ENCODE peak calls at places on chromosomes 7 and 10, in seven cellular contexts. One of them, this sample, is unnamed.

GRCh38 chr7:34157137-34157536 is 251.8 kb downstream of the BMPER start:
- DNase-seq in HS-5: no peak
- DNase-seq in T-helper 2 cell: no peak
- DNase-seq in mesendoderm: no peak
- DNase-seq in HS-27A: no peak
- DNase-seq in foreskin melanocyte: no peak
- DNase-seq in anterior cingulate cortex: peak; percentile 39
- DNase-seq in this sample: no peak

GRCh38 chr7:25098096-25099046 is 26.7 kb downstream of the CYCS start:
- DNase-seq in foreskin melanocyte: peak; percentile 46
- DNase-seq in mesendoderm: peak; percentile 80
- DNase-seq in T-helper 2 cell: peak; percentile 42
- DNase-seq in anterior cingulate cortex: peak; percentile 29
- DNase-seq in HS-5: no peak
- DNase-seq in HS-27A: peak; percentile 20
- DNase-seq in this sample: no peak

GRCh38 chr7:33040803-33041516 is 21.6 kb downstream of the NT5C3A start:
- DNase-seq in mesendoderm: no peak
- DNase-seq in HS-5: no peak
- DNase-seq in HS-27A: no peak
- DNase-seq in foreskin melanocyte: peak; percentile 18
- DNase-seq in T-helper 2 cell: peak; percentile 14
- DNase-seq in anterior cingulate cortex: no peak
- DNase-seq in this sample: no peak

GRCh38 chr10:5900247-5900646 is 10.2 kb downstream of the FBH1 start:
- DNase-seq in foreskin melanocyte: no peak
- DNase-seq in anterior cingulate cortex: no peak
- DNase-seq in mesendoderm: no peak
- DNase-seq in HS-5: no peak
- DNase-seq in HS-27A: no peak
- DNase-seq in T-helper 2 cell: no peak
- DNase-seq in this sample: no peak

GRCh38 chr10:7199152-7199760 is 211.6 kb downstream of the SFMBT2 start:
- DNase-seq in foreskin melanocyte: no peak
- DNase-seq in HS-27A: no peak
- DNase-seq in HS-5: no peak
- DNase-seq in T-helper 2 cell: no peak
- DNase-seq in anterior cingulate cortex: no peak
- DNase-seq in mesendoderm: no peak
- DNase-seq in this sample: no peak

GRCh38 chr10:119616879-119617580 is 20.3 kb upstream of the TIAL1 start:
- DNase-seq in anterior cingulate cortex: no peak
- DNase-seq in HS-27A: no peak
- DNase-seq in T-helper 2 cell: no peak
- DNase-seq in mesendoderm: peak; percentile 30
- DNase-seq in foreskin melanocyte: no peak
- DNase-seq in HS-5: no peak
- DNase-seq in this sample: no peak

GRCh38 chr10:77906863-77907861 is 19.4 kb downstream of the DLG5 start:
- DNase-seq in T-helper 2 cell: no peak
- DNase-seq in mesendoderm: no peak
- DNase-seq in foreskin melanocyte: no peak
- DNase-seq in HS-5: no peak
- DNase-seq in HS-27A: no peak
- DNase-seq in anterior cingulate cortex: no peak
- DNase-seq in this sample: no peak

GRCh38 chr7:42792841-42793240 is 119.0 kb downstream of the C7orf25 start:
- DNase-seq in mesendoderm: peak; percentile 0
- DNase-seq in anterior cingulate cortex: no peak
- DNase-seq in T-helper 2 cell: no peak
- DNase-seq in foreskin melanocyte: no peak
- DNase-seq in HS-5: no peak
- DNase-seq in HS-27A: no peak
- DNase-seq in this sample: no peak

GRCh38 chr10:86355571-86356038 is 11.0 kb downstream of the GRID1 start:
- DNase-seq in T-helper 2 cell: no peak
- DNase-seq in anterior cingulate cortex: peak; percentile 89
- DNase-seq in foreskin melanocyte: no peak
- DNase-seq in mesendoderm: no peak
- DNase-seq in HS-5: no peak
- DNase-seq in HS-27A: no peak
- DNase-seq in this sample: no peak

GRCh38 chr10:66180651-66181318 is 745.1 kb upstream of the LRRTM3 start:
- DNase-seq in HS-27A: no peak
- DNase-seq in foreskin melanocyte: peak; percentile 55
- DNase-seq in mesendoderm: peak; percentile 77
- DNase-seq in T-helper 2 cell: no peak
- DNase-seq in HS-5: peak; percentile 41
- DNase-seq in anterior cingulate cortex: peak; percentile 27
- DNase-seq in this sample: no peak

GRCh38 chr7:23930312-23930711 is 220.3 kb downstream of the STK31 start:
- DNase-seq in HS-27A: no peak
- DNase-seq in HS-5: no peak
- DNase-seq in anterior cingulate cortex: no peak
- DNase-seq in foreskin melanocyte: no peak
- DNase-seq in T-helper 2 cell: no peak
- DNase-seq in mesendoderm: no peak
- DNase-seq in this sample: no peak

GRCh38 chr10:132611986-132612385 is 74.4 kb downstream of the INPP5A start:
- DNase-seq in anterior cingulate cortex: no peak
- DNase-seq in HS-27A: no peak
- DNase-seq in HS-5: no peak
- DNase-seq in mesendoderm: no peak
- DNase-seq in T-helper 2 cell: no peak
- DNase-seq in foreskin melanocyte: no peak
- DNase-seq in this sample: no peak

GRCh38 chr7:1846331-1847065 is 176.4 kb downstream of the ELFN1 start:
- DNase-seq in HS-27A: no peak
- DNase-seq in anterior cingulate cortex: no peak
- DNase-seq in T-helper 2 cell: no peak
- DNase-seq in foreskin melanocyte: no peak
- DNase-seq in mesendoderm: peak; percentile 85
- DNase-seq in HS-5: no peak
- DNase-seq in this sample: no peak

GRCh38 chr7:66778201-66778600 is 37.7 kb downstream of the RABGEF1 start:
- DNase-seq in HS-27A: no peak
- DNase-seq in anterior cingulate cortex: no peak
- DNase-seq in HS-5: no peak
- DNase-seq in T-helper 2 cell: no peak
- DNase-seq in mesendoderm: peak; percentile 31
- DNase-seq in foreskin melanocyte: peak; percentile 23
- DNase-seq in this sample: no peak

GRCh38 chr7:157464111-157464970 is 127.5 kb downstream of the DNAJB6 start:
- DNase-seq in HS-27A: no peak
- DNase-seq in mesendoderm: no peak
- DNase-seq in HS-5: no peak
- DNase-seq in foreskin melanocyte: no peak
- DNase-seq in T-helper 2 cell: no peak
- DNase-seq in anterior cingulate cortex: peak; percentile 67
- DNase-seq in this sample: no peak

GRCh38 chr7:121084748-121085336 is 96.3 kb downstream of the CPED1 start:
- DNase-seq in HS-27A: peak; percentile 83
- DNase-seq in T-helper 2 cell: no peak
- DNase-seq in anterior cingulate cortex: no peak
- DNase-seq in mesendoderm: no peak
- DNase-seq in HS-5: peak; percentile 93
- DNase-seq in foreskin melanocyte: peak; percentile 68
- DNase-seq in this sample: no peak

GRCh38 chr10:52437205-52437646 is 123.1 kb downstream of the DKK1 start:
- DNase-seq in anterior cingulate cortex: no peak
- DNase-seq in T-helper 2 cell: no peak
- DNase-seq in HS-5: no peak
- DNase-seq in foreskin melanocyte: peak; percentile 75
- DNase-seq in HS-27A: no peak
- DNase-seq in mesendoderm: no peak
- DNase-seq in this sample: no peak

GRCh38 chr10:43045246-43045621 is 31.6 kb upstream of the RET start:
- DNase-seq in T-helper 2 cell: no peak
- DNase-seq in foreskin melanocyte: no peak
- DNase-seq in HS-27A: no peak
- DNase-seq in HS-5: no peak
- DNase-seq in anterior cingulate cortex: no peak
- DNase-seq in mesendoderm: no peak
- DNase-seq in this sample: no peak

GRCh38 chr7:156560075-156560474 is 80.5 kb upstream of the RNF32 start:
- DNase-seq in foreskin melanocyte: no peak
- DNase-seq in anterior cingulate cortex: no peak
- DNase-seq in HS-5: no peak
- DNase-seq in HS-27A: no peak
- DNase-seq in T-helper 2 cell: no peak
- DNase-seq in mesendoderm: peak; percentile 81
- DNase-seq in this sample: no peak

GRCh38 chr7:25839084-25839769 is 312.8 kb upstream of the NFE2L3 start:
- DNase-seq in mesendoderm: peak; percentile 61
- DNase-seq in anterior cingulate cortex: no peak
- DNase-seq in HS-27A: no peak
- DNase-seq in foreskin melanocyte: no peak
- DNase-seq in HS-5: no peak
- DNase-seq in T-helper 2 cell: no peak
- DNase-seq in this sample: no peak

GRCh38 chr10:4525095-4525494 is 300.9 kb upstream of the AKR1E2 start:
- DNase-seq in foreskin melanocyte: no peak
- DNase-seq in HS-5: no peak
- DNase-seq in T-helper 2 cell: no peak
- DNase-seq in HS-27A: no peak
- DNase-seq in anterior cingulate cortex: no peak
- DNase-seq in mesendoderm: no peak
- DNase-seq in this sample: no peak

GRCh38 chr7:7639847-7640220 is 718 bp upstream of the UMAD1 start:
- DNase-seq in HS-27A: peak; percentile 23
- DNase-seq in mesendoderm: no peak
- DNase-seq in foreskin melanocyte: peak; percentile 27
- DNase-seq in HS-5: peak; percentile 34
- DNase-seq in anterior cingulate cortex: no peak
- DNase-seq in T-helper 2 cell: no peak
- DNase-seq in this sample: no peak

GRCh38 chr7:130210181-130210935 is 2.7 kb downstream of the SSMEM1 start:
- DNase-seq in foreskin melanocyte: peak; percentile 59
- DNase-seq in HS-5: no peak
- DNase-seq in T-helper 2 cell: no peak
- DNase-seq in anterior cingulate cortex: no peak
- DNase-seq in HS-27A: no peak
- DNase-seq in mesendoderm: peak; percentile 14
- DNase-seq in this sample: no peak

GRCh38 chr10:72275351-72276012 is 1.8 kb downstream of the DDIT4 start:
- DNase-seq in anterior cingulate cortex: no peak
- DNase-seq in foreskin melanocyte: no peak
- DNase-seq in HS-5: no peak
- DNase-seq in HS-27A: no peak
- DNase-seq in mesendoderm: no peak
- DNase-seq in T-helper 2 cell: no peak
- DNase-seq in this sample: peak; percentile 44

GRCh38 chr7:14321947-14322346 is 332.5 kb upstream of the ETV1 start:
- DNase-seq in foreskin melanocyte: no peak
- DNase-seq in mesendoderm: no peak
- DNase-seq in HS-27A: no peak
- DNase-seq in anterior cingulate cortex: no peak
- DNase-seq in HS-5: no peak
- DNase-seq in T-helper 2 cell: no peak
- DNase-seq in this sample: no peak

GRCh38 chr10:104038537-104038936 is 47.1 kb downstream of the COL17A1 start:
- DNase-seq in T-helper 2 cell: no peak
- DNase-seq in HS-5: no peak
- DNase-seq in foreskin melanocyte: no peak
- DNase-seq in mesendoderm: no peak
- DNase-seq in anterior cingulate cortex: no peak
- DNase-seq in HS-27A: no peak
- DNase-seq in this sample: no peak

GRCh38 chr7:149776305-149776704 is 2.9 kb upstream of the ZNF467 start:
- DNase-seq in anterior cingulate cortex: no peak
- DNase-seq in foreskin melanocyte: no peak
- DNase-seq in T-helper 2 cell: no peak
- DNase-seq in HS-27A: no peak
- DNase-seq in mesendoderm: no peak
- DNase-seq in HS-5: no peak
- DNase-seq in this sample: no peak

GRCh38 chr7:18087687-18088078 is 60.0 kb upstream of the PRPS1L1 start:
- DNase-seq in HS-27A: no peak
- DNase-seq in HS-5: no peak
- DNase-seq in T-helper 2 cell: no peak
- DNase-seq in anterior cingulate cortex: peak; percentile 13
- DNase-seq in foreskin melanocyte: no peak
- DNase-seq in mesendoderm: peak; percentile 61
- DNase-seq in this sample: no peak

GRCh38 chr10:4391683-4392082 is 434.3 kb upstream of the AKR1E2 start:
- DNase-seq in foreskin melanocyte: no peak
- DNase-seq in anterior cingulate cortex: no peak
- DNase-seq in mesendoderm: peak; percentile 83
- DNase-seq in HS-27A: no peak
- DNase-seq in T-helper 2 cell: no peak
- DNase-seq in HS-5: no peak
- DNase-seq in this sample: no peak

GRCh38 chr7:67896721-67897120 is 900.1 kb downstream of the TYW1 start:
- DNase-seq in mesendoderm: no peak
- DNase-seq in HS-27A: no peak
- DNase-seq in T-helper 2 cell: no peak
- DNase-seq in anterior cingulate cortex: no peak
- DNase-seq in HS-5: no peak
- DNase-seq in foreskin melanocyte: no peak
- DNase-seq in this sample: no peak

GRCh38 chr10:64682043-64682442 is 1160.8 kb downstream of the REEP3 start:
- DNase-seq in HS-27A: no peak
- DNase-seq in mesendoderm: peak; percentile 77
- DNase-seq in foreskin melanocyte: no peak
- DNase-seq in T-helper 2 cell: no peak
- DNase-seq in HS-5: peak; percentile 49
- DNase-seq in anterior cingulate cortex: no peak
- DNase-seq in this sample: no peak

GRCh38 chr7:157347217-157347904 is 10.6 kb downstream of the DNAJB6 start:
- DNase-seq in mesendoderm: no peak
- DNase-seq in T-helper 2 cell: no peak
- DNase-seq in foreskin melanocyte: no peak
- DNase-seq in HS-5: peak; percentile 68
- DNase-seq in HS-27A: no peak
- DNase-seq in anterior cingulate cortex: peak; percentile 39
- DNase-seq in this sample: no peak